ENCODE peak calls at places on chromosomes 13 and 19, in nine cellular contexts. L is prostate gland, E is adrenal gland, P is uterus, X is heart left ventricle, W is gastrocnemius medialis, I is Peyer's patch, V is breast epithelium, O is A549. M is an unnamed sample.
A peak's percentile ranks its signal among the peaks of the same experiment; 100 is the strongest.

GRCh38 chr13:36418022-36418805 is 14.1 kb upstream of the CCNA1 start:
- DNase-seq in X (no peak), I (no peak), V (no peak), W (no peak), L (no peak), P (no peak), O (no peak), E (peak; percentile 18), M (no peak)

GRCh38 chr13:78194904-78195639 is 276.4 kb upstream of the EDNRB start:
- DNase-seq in I (no peak), V (no peak), P (no peak), W (no peak), O (no peak), E (no peak), X (no peak), L (no peak), M (no peak)

GRCh38 chr13:67143544-67144115 is 86.5 kb downstream of the PCDH9 start:
- DNase-seq in O (no peak), W (no peak), P (no peak), L (no peak), I (no peak), E (no peak), X (no peak), V (no peak), M (no peak)

GRCh38 chr13:67043901-67044300 is 186.2 kb downstream of the PCDH9 start:
- DNase-seq in L (no peak), W (no peak), O (no peak), E (no peak), V (no peak), I (no peak), X (no peak), P (no peak), M (no peak)

GRCh38 chr13:42064259-42064658 is 15.8 kb downstream of the DGKH start:
- DNase-seq in X (no peak), W (no peak), E (no peak), L (no peak), O (no peak), I (no peak), P (no peak), V (no peak), M (no peak)

GRCh38 chr13:22040810-22041364 is 370.0 kb downstream of the FGF9 start:
- DNase-seq in X (no peak), I (no peak), V (no peak), O (peak; percentile 10), E (no peak), W (no peak), L (no peak), P (no peak), M (peak; percentile 45)

GRCh38 chr13:32663660-32664059 is 77.4 kb downstream of the PDS5B start:
- DNase-seq in W (no peak), P (no peak), V (no peak), L (no peak), X (no peak), E (no peak), O (no peak), I (no peak), M (no peak)

GRCh38 chr19:39183100-39183499 is 13.7 kb upstream of the NCCRP1 start:
- DNase-seq in I (no peak), X (no peak), V (no peak), O (no peak), W (no peak), L (no peak), P (no peak), E (no peak), M (no peak)

GRCh38 chr13:80931766-80932165 is 590.8 kb upstream of the SPRY2 start:
- DNase-seq in E (no peak), X (no peak), W (no peak), I (no peak), P (no peak), L (no peak), V (no peak), O (no peak), M (no peak)

GRCh38 chr13:50757021-50757420 is 86.5 kb downstream of the DLEU7 start:
- DNase-seq in I (no peak), W (no peak), V (no peak), L (no peak), O (no peak), P (no peak), X (no peak), E (no peak), M (no peak)

GRCh38 chr13:44244288-44244687 is 129.3 kb upstream of the SERP2 start:
- DNase-seq in O (no peak), X (no peak), P (no peak), I (no peak), L (no peak), V (no peak), W (no peak), E (no peak), M (no peak)

GRCh38 chr13:113555141-113555540 is 29.4 kb upstream of the TFDP1 start:
- DNase-seq in W (no peak), E (no peak), P (no peak), L (no peak), V (no peak), I (no peak), O (no peak), X (no peak), M (no peak)

GRCh38 chr19:18173572-18174294 is at the start of gene IFI30:
- DNase-seq in V (peak; percentile 75), X (peak; percentile 74), O (peak; percentile 68), I (peak; percentile 93), P (peak; percentile 71), E (peak; percentile 78), W (peak; percentile 59), L (peak; percentile 73), M (peak; percentile 94)

GRCh38 chr13:113737803-113738202 is 21.2 kb upstream of the TMEM255B start:
- DNase-seq in L (no peak), X (no peak), I (no peak), V (no peak), P (no peak), W (no peak), E (no peak), O (no peak), M (no peak)

DNA sequence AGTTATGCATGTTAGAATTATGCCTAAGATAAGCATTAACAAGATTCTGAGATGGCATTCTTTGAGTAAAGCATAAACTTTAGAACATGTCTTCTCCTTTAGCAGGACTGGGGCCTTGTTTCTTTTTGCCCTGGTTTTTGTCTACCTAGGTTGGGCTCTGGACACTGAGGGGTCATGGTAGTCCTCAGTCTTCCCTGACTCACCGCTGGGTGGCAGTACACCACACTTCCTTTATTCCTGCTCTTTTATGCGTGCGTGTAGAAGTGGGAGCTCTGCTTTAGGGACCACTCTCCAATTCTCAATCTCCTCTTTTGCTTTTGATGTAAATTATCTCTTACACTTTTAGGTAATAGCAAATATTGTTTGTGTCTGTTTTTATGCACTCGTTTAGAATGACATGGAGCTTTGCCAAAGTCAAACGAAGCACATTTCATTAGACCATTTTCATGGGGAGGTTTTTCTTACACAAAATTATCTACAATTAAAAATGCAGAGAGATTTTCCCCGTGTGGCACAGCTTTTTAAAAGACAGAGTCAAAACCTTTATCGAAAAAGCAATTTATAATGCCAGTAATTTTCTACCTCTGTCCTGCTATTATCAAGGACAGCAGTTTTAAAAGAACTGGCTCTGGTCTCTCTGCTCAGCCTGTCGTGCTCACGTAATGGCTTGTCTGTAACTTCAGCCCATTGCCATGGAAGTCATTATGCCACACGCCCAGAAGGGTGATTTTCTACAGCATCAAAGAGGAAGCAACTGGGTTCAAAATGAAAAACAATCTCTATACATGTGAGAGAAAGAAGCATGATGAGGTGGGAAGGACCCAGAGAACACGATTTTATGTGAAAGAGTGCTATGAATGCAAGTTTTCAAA is 413.9 kb downstream of the COG6 start:
- DNase-seq in X (peak; percentile 79), E (peak; percentile 84), P (peak; percentile 87), I (peak; percentile 74), L (peak; percentile 66), O (peak; percentile 19), W (peak; percentile 79), V (peak; percentile 65), M (peak; percentile 82)
- H3K4me3 ChIP-seq in X (peak overlapping the region; percentile 15), E (no peak overlapping the region), P (no peak overlapping the region), I (no peak overlapping the region), L (no peak overlapping the region), O (no peak overlapping the region), W (peak overlapping the region; percentile 19), V (no peak overlapping the region), M (no peak overlapping the region)

DNA sequence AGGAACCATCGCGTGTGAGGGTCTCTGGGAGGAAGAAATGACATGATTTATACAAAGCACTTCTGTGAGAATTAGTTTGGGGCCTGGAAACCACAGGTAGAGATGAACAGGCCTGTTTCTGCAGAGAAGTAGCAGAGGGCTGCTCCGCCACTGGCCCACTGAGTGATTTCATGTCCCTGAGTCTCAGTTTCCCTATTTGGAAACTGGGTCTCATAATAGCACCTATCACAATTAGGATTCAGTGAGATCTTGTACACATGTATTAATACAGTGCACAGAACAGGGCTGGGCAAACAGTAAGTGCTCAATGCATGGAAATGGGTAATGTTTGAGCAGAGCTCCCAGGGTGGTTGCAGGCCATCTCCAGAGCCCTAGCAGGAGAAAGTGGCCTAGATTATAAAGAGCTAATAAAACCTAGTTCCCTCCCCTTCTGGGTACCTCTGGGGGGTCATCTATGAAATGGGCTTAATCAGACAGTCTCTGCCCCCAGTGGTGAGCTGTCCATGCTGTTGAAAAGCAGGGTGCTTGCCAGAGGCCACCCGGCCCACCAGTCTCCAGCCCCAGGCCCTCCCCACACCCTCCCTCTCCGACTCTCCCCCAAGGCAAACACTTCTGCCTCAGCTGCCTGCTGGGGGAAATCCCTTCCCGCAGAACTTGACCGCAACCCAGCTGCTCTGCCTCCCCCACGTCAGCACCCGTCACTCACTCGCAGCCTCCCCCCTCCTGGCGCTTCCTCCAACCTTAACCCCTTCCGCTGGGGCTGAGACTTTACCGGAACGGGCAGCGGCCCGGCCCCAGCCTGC is 4.5 kb downstream of the BCL3 start:
- DNase-seq in E (peak; percentile 94), P (peak; percentile 84), I (peak; percentile 97), X (peak; percentile 97), V (peak; percentile 74), W (peak; percentile 88), O (peak; percentile 93), L (peak; percentile 89), M (peak; percentile 94)
- TF ChIP-seq POLR2A in E (no peak), P (no peak), I (peak; percentile 7), X (no peak), V (no peak), W (peak; percentile 52), O (no peak), L (peak; percentile 49), M (peak; percentile 13)

GRCh38 chr19:46863818-46864629 is 3.2 kb downstream of the ARHGAP35 start:
- DNase-seq in P (peak; percentile 12), E (no peak), V (peak; percentile 65), L (peak; percentile 65), X (no peak), W (no peak), I (no peak), O (no peak), M (peak; percentile 51)
- H3K4me1 ChIP-seq in P (peaks cover 7% of the 10 kb centered on the region), E (peaks cover 57% of the 10 kb centered on the region), V (no peaks in the 10 kb centered on the region), L (peaks cover 21% of the 10 kb centered on the region), X (peaks cover 5% of the 10 kb centered on the region), W (peaks cover 73% of the 10 kb centered on the region), I (no peaks in the 10 kb centered on the region), O (peaks cover 75% of the 10 kb centered on the region), M (peaks cover 75% of the 10 kb centered on the region)

DNA sequence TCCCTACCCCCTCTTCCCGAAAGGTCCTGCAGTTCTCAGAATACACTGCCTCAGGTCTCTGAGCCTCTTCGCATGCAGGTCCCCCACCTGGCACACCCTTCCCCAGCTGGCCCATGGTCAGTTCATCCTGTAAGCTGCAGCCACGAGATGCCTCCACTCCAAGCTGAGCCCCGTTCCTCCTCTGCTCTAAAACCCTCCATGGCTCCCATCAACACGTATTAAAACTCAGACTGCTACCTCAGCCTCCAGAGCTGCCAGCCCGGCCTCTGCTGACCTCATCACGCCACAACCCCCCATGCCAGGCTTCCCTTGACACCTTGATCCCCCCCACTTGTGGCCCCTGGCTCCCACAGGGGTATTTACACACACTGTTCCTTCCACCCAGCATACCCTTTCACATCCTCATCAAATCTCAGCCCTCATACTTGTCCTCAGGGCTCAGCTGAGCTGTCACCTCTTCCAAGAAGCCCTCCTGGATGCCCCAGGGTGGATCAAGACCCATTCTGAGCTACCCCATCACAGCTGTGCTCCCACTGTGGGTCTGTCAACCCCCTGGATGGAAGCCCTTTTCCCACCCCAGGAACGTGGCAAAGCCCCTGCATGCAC is 48.9 kb downstream of the PTPRS start:
- DNase-seq in I (no peak), L (no peak), P (no peak), E (no peak), X (no peak), O (no peak), V (no peak), W (no peak), M (no peak)
- H3K4me3 ChIP-seq in I (peak overlapping the region; percentile 50), L (peak overlapping the region; percentile 71), P (peak overlapping the region; percentile 72), E (no peak overlapping the region), X (peak overlapping the region; percentile 79), O (peak overlapping the region; percentile 97), V (peak overlapping the region; percentile 74), W (peak overlapping the region; percentile 87), M (no peak overlapping the region)

M was measured in body of pancreas.